ENCODE peak calls at places on chromosome 1, in four cellular contexts. J, M, L and I are unnamed samples.

GRCh38 chr1:245679796-245680195 is 525.0 kb downstream of the KIF26B start:
- DNase-seq in J (no peak), M (no peak), L (no peak), I (no peak)

GRCh38 chr1:165897326-165898303 is 70.2 kb downstream of the UCK2 start:
- DNase-seq in J (no peak), M (no peak), L (no peak), I (no peak)

GRCh38 chr1:18557621-18558465 is 72.8 kb upstream of the PAX7 start:
- DNase-seq in J (no peak), M (no peak), L (no peak), I (peak)

GRCh38 chr1:96478228-96478627 is 243.4 kb upstream of the PTBP2 start:
- DNase-seq in J (no peak), M (no peak), L (no peak), I (no peak)

GRCh38 chr1:186518822-186519381 is 58.0 kb upstream of the PDC start:
- DNase-seq in J (no peak), M (no peak), L (no peak), I (no peak)

GRCh38 chr1:183685112-183685713 is 32.1 kb upstream of the APOBEC4 start:
- DNase-seq in J (peak), M (peak), L (peak), I (peak)

GRCh38 chr1:48198970-48199369 is 23.5 kb upstream of the SLC5A9 start:
- DNase-seq in J (no peak), M (no peak), L (no peak), I (no peak)

GRCh38 chr1:108813326-108813725 is 43.6 kb downstream of the AKNAD1 start:
- DNase-seq in J (no peak), M (no peak), L (no peak), I (no peak)

GRCh38 chr1:150516050-150516591 is 569 bp downstream of the FALEC start:
- DNase-seq in J (no peak), M (no peak), L (peak), I (no peak)

GRCh38 chr1:200526709-200527612 is 93.6 kb downstream of the KIF14 start:
- DNase-seq in J (no peak), M (no peak), L (no peak), I (no peak)

GRCh38 chr1:221687731-221688487 is 54.0 kb downstream of the DUSP10 start:
- DNase-seq in J (no peak), M (no peak), L (no peak), I (no peak)

GRCh38 chr1:4110888-4111287 is 210.8 kb upstream of the C1orf174 start:
- DNase-seq in J (no peak), M (no peak), L (no peak), I (no peak)

GRCh38 chr1:241518447-241519307 is 878 bp downstream of the FH start:
- DNase-seq in J (no peak), M (no peak), L (peak), I (peak)

GRCh38 chr1:216034506-216034905 is 388.7 kb downstream of the USH2A start:
- DNase-seq in J (no peak), M (no peak), L (no peak), I (no peak)

GRCh38 chr1:203742446-203742845 is 22.5 kb upstream of the LAX1 start:
- DNase-seq in J (no peak), M (no peak), L (no peak), I (no peak)

GRCh38 chr1:9125325-9125724 is 3.6 kb downstream of the GPR157 start:
- DNase-seq in J (no peak), M (no peak), L (no peak), I (no peak)

GRCh38 chr1:183023601-183024351 is 556 bp downstream of the LAMC1 start:
- DNase-seq in J (no peak), M (peak), L (peak), I (peak)

GRCh38 chr1:59232209-59232608 is 64.7 kb upstream of the FGGY start:
- DNase-seq in J (no peak), M (no peak), L (no peak), I (peak)

GRCh38 chr1:102434421-102434820 is 437.7 kb upstream of the OLFM3 start:
- DNase-seq in J (no peak), M (peak), L (peak), I (peak)

GRCh38 chr1:248905662-248905948 is 430 bp upstream of the PGBD2 start:
- DNase-seq in J (no peak), M (no peak), L (no peak), I (no peak)

GRCh38 chr1:1069061-1069710 is 4.9 kb downstream of the RNF223 start:
- DNase-seq in J (peak), M (peak), L (peak), I (peak)

GRCh38 chr1:236124965-236125364 is 17.4 kb upstream of the GPR137B start:
- DNase-seq in J (no peak), M (peak), L (no peak), I (peak)

GRCh38 chr1:154014154-154014910 is 23.8 kb downstream of the RPS27 start:
- DNase-seq in J (no peak), M (no peak), L (no peak), I (no peak)

GRCh38 chr1:216458807-216459206 is 35.6 kb upstream of the USH2A start:
- DNase-seq in J (no peak), M (no peak), L (no peak), I (no peak)

GRCh38 chr1:38305666-38306065 is 259.1 kb upstream of the POU3F1 start:
- DNase-seq in J (no peak), M (no peak), L (no peak), I (no peak)

GRCh38 chr1:111281411-111281810 is 9.2 kb upstream of the CHIA start:
- DNase-seq in J (no peak), M (no peak), L (no peak), I (no peak)

GRCh38 chr1:212110617-212111016 is 75.1 kb downstream of the DTL start:
- DNase-seq in J (no peak), M (no peak), L (no peak), I (no peak)

GRCh38 chr1:103788377-103788776 is 38.7 kb downstream of the AMY1C start:
- DNase-seq in J (no peak), M (peak), L (no peak), I (no peak)

GRCh38 chr1:178594133-178594532 is 81.2 kb downstream of the TEX35 start:
- DNase-seq in J (no peak), M (no peak), L (no peak), I (no peak)

GRCh38 chr1:177800386-177801058 is 169.3 kb downstream of the SEC16B start:
- DNase-seq in J (peak), M (no peak), L (no peak), I (no peak)

GRCh38 chr1:227938911-227939790 is 8.6 kb downstream of the WNT9A start:
- DNase-seq in J (no peak), M (no peak), L (no peak), I (no peak)

GRCh38 chr1:236869911-236870310 is 74.8 kb downstream of the MTR start:
- DNase-seq in J (no peak), M (no peak), L (no peak), I (no peak)

GRCh38 chr1:32925360-32926142 is 24.4 kb upstream of the TMEM54 start:
- DNase-seq in J (no peak), M (no peak), L (no peak), I (peak)

GRCh38 chr1:245583081-245583480 is 428.3 kb downstream of the KIF26B start:
- DNase-seq in J (no peak), M (no peak), L (no peak), I (no peak)

GRCh38 chr1:65247419-65248359 is 61.7 kb upstream of the DNAJC6 start:
- DNase-seq in J (no peak), M (peak), L (no peak), I (no peak)

GRCh38 chr1:207672525-207673130 is 27.7 kb downstream of the CR1L start:
- DNase-seq in J (no peak), M (peak), L (peak), I (peak)

GRCh38 chr1:7893529-7894180 is 40.8 kb upstream of the UTS2 start:
- DNase-seq in J (no peak), M (peak), L (no peak), I (no peak)

GRCh38 chr1:64898107-64898861 is 68.1 kb downstream of the JAK1 start:
- DNase-seq in J (no peak), M (peak), L (peak), I (peak)

GRCh38 chr1:201557572-201557958 is 18.6 kb downstream of the NAV1 start:
- DNase-seq in J (no peak), M (no peak), L (no peak), I (no peak)

GRCh38 chr1:234996245-234996757 is 132.3 kb downstream of the TOMM20 start:
- DNase-seq in J (no peak), M (no peak), L (no peak), I (no peak)

GRCh38 chr1:234994411-234995295 is 134.0 kb downstream of the TOMM20 start:
- DNase-seq in J (no peak), M (no peak), L (no peak), I (no peak)

GRCh38 chr1:234999513-234999940 is 129.1 kb downstream of the TOMM20 start:
- DNase-seq in J (no peak), M (no peak), L (no peak), I (no peak)

GRCh38 chr1:234998174-234998741 is 130.4 kb downstream of the TOMM20 start:
- DNase-seq in J (no peak), M (peak), L (no peak), I (peak)

GRCh38 chr1:234997201-234998173 is 131.2 kb downstream of the TOMM20 start:
- DNase-seq in J (no peak), M (peak), L (no peak), I (peak)
- TF ChIP-seq POLR2AphosphoS2 in J (no peak), M (no peak), L (no peak), I (no peak)

GRCh38 chr1:107526524-107527198 is 385.8 kb downstream of the NTNG1 start:
- DNase-seq in J (no peak), M (no peak), L (no peak), I (peak)

GRCh38 chr1:107532318-107532717 is 391.5 kb downstream of the NTNG1 start:
- DNase-seq in J (no peak), M (no peak), L (no peak), I (peak)

GRCh38 chr1:107531065-107531908 is 390.4 kb downstream of the NTNG1 start:
- DNase-seq in J (no peak), M (no peak), L (no peak), I (no peak)

GRCh38 chr1:107530543-107530942 is 389.7 kb downstream of the NTNG1 start:
- DNase-seq in J (no peak), M (no peak), L (no peak), I (no peak)

DNA sequence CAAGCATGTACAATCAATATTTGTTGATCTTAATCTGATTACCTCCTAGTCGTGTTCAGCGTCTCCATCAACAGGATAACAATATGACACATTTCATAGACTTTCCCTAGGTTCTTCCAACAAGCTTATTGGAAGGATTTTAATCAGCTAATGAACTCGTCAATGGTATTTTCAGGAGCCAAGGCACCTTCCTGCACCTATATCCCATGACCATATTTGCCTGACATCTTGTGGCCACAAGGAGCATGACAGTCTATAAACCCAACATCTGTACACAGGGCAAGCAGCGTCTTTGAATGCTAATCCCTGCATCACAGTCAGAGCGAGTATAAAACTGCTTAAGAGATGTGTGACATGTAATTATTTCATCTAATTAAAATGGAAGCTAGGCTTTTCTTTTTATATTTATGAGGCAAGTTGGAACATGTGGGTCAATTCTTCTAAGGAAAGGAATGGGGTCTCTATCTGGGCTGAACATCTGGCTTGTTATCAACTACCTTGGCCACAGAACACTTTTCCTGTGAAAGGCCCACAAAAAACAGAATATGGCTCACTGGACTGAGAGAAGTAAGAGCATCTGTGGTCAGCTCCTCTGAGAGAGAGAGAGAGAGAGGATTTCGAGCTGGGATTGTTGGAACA is 388.8 kb downstream of the NTNG1 start:
- DNase-seq in J (peak), M (peak), L (peak), I (peak)
- TF ChIP-seq MAX in J (no peak), M (no peak), L (no peak), I (no peak)

GRCh38 chr1:196278816-196279215 is 329.4 kb downstream of the KCNT2 start:
- DNase-seq in J (no peak), M (no peak), L (no peak), I (no peak)
- TF ChIP-seq POLR2AphosphoS2 in J (no peak), M (no peak), L (no peak), I (no peak)

GRCh38 chr1:23389846-23390321 is 20.2 kb upstream of the ZNF436 start:
- DNase-seq in J (no peak), M (no peak), L (no peak), I (no peak)
- TF ChIP-seq MAX in J (no peak), M (no peak), L (no peak), I (no peak)

GRCh38 chr1:17189632-17190525 is 15.0 kb upstream of the PADI1 start:
- DNase-seq in J (no peak), M (peak), L (no peak), I (no peak)
- TF ChIP-seq POLR2AphosphoS2 in J (no peak), M (no peak), L (no peak), I (no peak)

GRCh38 chr1:30034105-30034626 is 689.2 kb downstream of the MATN1 start:
- DNase-seq in J (no peak), M (no peak), L (no peak), I (no peak)
- TF ChIP-seq MAX in J (no peak), M (no peak), L (no peak), I (no peak)